ENCODE peak calls at places on chromosomes 6 and 20, in five cellular contexts. J, Q, P, U and T are unnamed samples.

GRCh38 chr20:11377761-11378160 is 539.9 kb upstream of the BTBD3 start:
- DNase-seq in J (no peak), Q (no peak), P (no peak), U (no peak), T (no peak)

GRCh38 chr6:104332407-104332806 is 527.3 kb downstream of the HACE1 start:
- DNase-seq in J (no peak), Q (no peak), P (no peak), U (no peak), T (no peak)

GRCh38 chr6:72798196-72798595 is 176.3 kb downstream of the KCNQ5 start:
- DNase-seq in J (no peak), Q (peak), P (no peak), U (peak), T (no peak)

GRCh38 chr6:44105146-44105545 is 22.1 kb downstream of the MRPL14 start:
- DNase-seq in J (no peak), Q (no peak), P (no peak), U (no peak), T (no peak)

GRCh38 chr6:151647871-151648639 is 154.2 kb downstream of the CCDC170 start:
- DNase-seq in J (no peak), Q (no peak), P (no peak), U (no peak), T (no peak)

GRCh38 chr6:79077680-79078056 is 386 bp downstream of the PHIP start:
- DNase-seq in J (no peak), Q (peak), P (peak), U (no peak), T (peak)

GRCh38 chr6:24824142-24824755 is 25.5 kb upstream of the ARMH2 start:
- DNase-seq in J (no peak), Q (no peak), P (no peak), U (peak), T (no peak)

GRCh38 chr6:165704001-165704748 is 41.1 kb upstream of the PDE10A start:
- DNase-seq in J (no peak), Q (no peak), P (no peak), U (peak), T (no peak)

GRCh38 chr20:54849741-54850140 is 374.3 kb downstream of the DOK5 start:
- DNase-seq in J (no peak), Q (no peak), P (no peak), U (no peak), T (no peak)

GRCh38 chr20:17419459-17419858 is 111.7 kb downstream of the BFSP1 start:
- DNase-seq in J (no peak), Q (no peak), P (no peak), U (no peak), T (no peak)

GRCh38 chr6:169854083-169854725 is 102.8 kb downstream of the ERMARD start:
- DNase-seq in J (no peak), Q (no peak), P (no peak), U (no peak), T (no peak)

GRCh38 chr6:21808551-21809181 is 215.1 kb downstream of the SOX4 start:
- DNase-seq in J (peak), Q (no peak), P (no peak), U (peak), T (no peak)

GRCh38 chr6:43771210-43771857 is 1.3 kb downstream of the VEGFA start:
- DNase-seq in J (peak), Q (peak), P (peak), U (peak), T (peak)

GRCh38 chr6:157535354-157536217 is 154.6 kb downstream of the ZDHHC14 start:
- DNase-seq in J (peak), Q (peak), P (no peak), U (peak), T (peak)

GRCh38 chr6:157670466-157671186 is 152.4 kb upstream of the SNX9 start:
- DNase-seq in J (peak), Q (no peak), P (no peak), U (peak), T (no peak)

GRCh38 chr6:33607784-33608161 is 13.3 kb upstream of the ITPR3 start:
- DNase-seq in J (no peak), Q (no peak), P (no peak), U (no peak), T (peak)

GRCh38 chr6:31814677-31815024 is 432 bp downstream of the HSPA1L start:
- DNase-seq in J (peak), Q (peak), P (peak), U (peak), T (peak)

GRCh38 chr6:169908403-169908933 is 157.0 kb downstream of the ERMARD start:
- DNase-seq in J (no peak), Q (no peak), P (no peak), U (no peak), T (no peak)

GRCh38 chr6:158894192-158894591 is 75.0 kb upstream of the EZR start:
- DNase-seq in J (peak), Q (peak), P (no peak), U (peak), T (no peak)

GRCh38 chr20:2986466-2986865 is 57.0 kb upstream of the GNRH2 start:
- DNase-seq in J (peak), Q (no peak), P (no peak), U (peak), T (no peak)

GRCh38 chr6:116139917-116140316 is 14.0 kb upstream of the COL10A1 start:
- DNase-seq in J (no peak), Q (no peak), P (no peak), U (no peak), T (no peak)

GRCh38 chr20:46246527-46246926 is 61.8 kb downstream of the CDH22 start:
- DNase-seq in J (no peak), Q (no peak), P (no peak), U (no peak), T (no peak)

GRCh38 chr20:2165871-2166270 is 64.2 kb downstream of the STK35 start:
- DNase-seq in J (no peak), Q (no peak), P (no peak), U (no peak), T (no peak)

GRCh38 chr6:150830409-150831165 is 34.9 kb upstream of the MTHFD1L start:
- DNase-seq in J (peak), Q (no peak), P (no peak), U (peak), T (no peak)

GRCh38 chr6:147022041-147022440 is 182.2 kb upstream of the STXBP5 start:
- DNase-seq in J (peak), Q (no peak), P (no peak), U (peak), T (no peak)

GRCh38 chr6:10577112-10577511 is 56.0 kb downstream of the GCNT2 start:
- DNase-seq in J (no peak), Q (no peak), P (no peak), U (no peak), T (no peak)
- TF ChIP-seq CTCF in J (no peak), Q (no peak), P (no peak), U (no peak), T (no peak)

GRCh38 chr20:43140719-43141118 is 49.0 kb downstream of the PTPRT start:
- DNase-seq in J (no peak), Q (no peak), P (no peak), U (no peak), T (no peak)

GRCh38 chr20:43138061-43138860 is 51.4 kb downstream of the PTPRT start:
- DNase-seq in J (no peak), Q (no peak), P (no peak), U (no peak), T (no peak)

DNA sequence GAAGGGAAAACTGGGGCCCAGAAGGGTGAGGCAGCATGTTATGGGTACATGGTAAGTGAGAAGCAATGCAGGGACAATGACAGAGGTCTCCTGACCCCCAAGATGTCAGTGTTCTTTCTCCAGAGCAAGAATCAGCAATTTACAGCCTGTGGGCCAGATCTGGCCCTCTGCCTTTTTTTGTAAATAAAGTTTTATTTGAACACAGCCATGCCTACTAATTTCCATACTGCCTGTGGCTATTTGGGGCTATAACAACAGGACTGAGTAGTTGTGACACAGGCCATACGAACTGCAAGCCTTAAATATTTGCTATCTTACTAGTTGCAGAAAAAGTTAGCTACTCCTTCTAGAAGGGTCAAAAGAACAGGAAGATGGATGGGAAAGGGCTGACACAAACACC is 52.5 kb downstream of the PTPRT start:
- DNase-seq in J (no peak), Q (no peak), P (no peak), U (no peak), T (no peak)
- TF ChIP-seq CTCF in J (no peak), Q (no peak), P (no peak), U (no peak), T (no peak)

GRCh38 chr6:36387440-36388303 is at the start of gene ETV7:
- DNase-seq in J (peak), Q (peak), P (peak), U (no peak), T (peak)
- TF ChIP-seq CTCF in J (no peak), Q (no peak), P (no peak), U (no peak), T (no peak)

GRCh38 chr20:20465259-20465658 is 97.4 kb downstream of the INSM1 start:
- DNase-seq in J (no peak), Q (no peak), P (no peak), U (peak), T (no peak)
- TF ChIP-seq CTCF in J (peak), Q (no peak), P (no peak), U (peak), T (peak)

GRCh38 chr6:109396319-109396718 is 14.1 kb upstream of the CD164 start:
- DNase-seq in J (no peak), Q (no peak), P (no peak), U (no peak), T (no peak)

GRCh38 chr6:109393882-109394281 is 11.6 kb upstream of the CD164 start:
- DNase-seq in J (no peak), Q (no peak), P (no peak), U (peak), T (no peak)

DNA sequence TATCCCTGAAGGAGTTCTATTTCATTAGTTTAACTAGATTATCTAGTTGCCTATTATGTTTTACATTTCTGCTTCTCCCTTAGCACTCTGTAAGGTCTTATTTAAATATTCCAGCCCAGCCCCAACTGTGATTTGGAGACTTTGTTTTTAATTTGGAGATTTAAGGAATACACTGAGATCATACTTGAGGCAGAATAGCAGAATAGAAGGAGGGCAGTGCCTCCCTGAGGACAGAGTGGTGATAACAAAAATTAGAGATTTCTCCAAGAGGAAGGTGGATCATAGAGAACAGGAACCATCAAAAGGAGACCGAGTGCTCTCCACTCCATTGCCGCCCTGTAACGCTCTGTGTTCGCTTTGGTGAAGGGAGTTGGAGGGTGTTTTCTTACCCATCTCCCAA is 14.8 kb upstream of the CD164 start:
- DNase-seq in J (peak), Q (no peak), P (no peak), U (peak), T (no peak)
- TF ChIP-seq CTCF in J (peak), Q (no peak), P (no peak), U (peak), T (peak)

GRCh38 chr6:99241905-99242534 is 107.5 kb downstream of the FAXC start:
- DNase-seq in J (peak), Q (peak), P (no peak), U (peak), T (peak)
- TF ChIP-seq CTCF in J (peak), Q (peak), P (peak), U (peak), T (peak)

GRCh38 chr20:25214416-25214770 is 18.9 kb downstream of the ENTPD6 start:
- DNase-seq in J (no peak), Q (no peak), P (no peak), U (no peak), T (no peak)
- TF ChIP-seq CTCF in J (no peak), Q (no peak), P (no peak), U (no peak), T (no peak)

GRCh38 chr6:110528051-110528929 is 51.9 kb upstream of the SLC22A16 start:
- DNase-seq in J (peak), Q (peak), P (no peak), U (peak), T (peak)

GRCh38 chr6:110528930-110529325 is 52.5 kb upstream of the SLC22A16 start:
- DNase-seq in J (no peak), Q (no peak), P (no peak), U (no peak), T (no peak)

GRCh38 chr6:110529907-110530306 is 53.5 kb upstream of the SLC22A16 start:
- DNase-seq in J (peak), Q (no peak), P (no peak), U (peak), T (no peak)

GRCh38 chr6:110530671-110531070 is 54.3 kb upstream of the SLC22A16 start:
- DNase-seq in J (no peak), Q (no peak), P (no peak), U (peak), T (no peak)

GRCh38 chr6:110529355-110529754 is 52.9 kb upstream of the SLC22A16 start:
- DNase-seq in J (peak), Q (no peak), P (no peak), U (peak), T (no peak)
- TF ChIP-seq CTCF in J (no peak), Q (no peak), P (no peak), U (no peak), T (no peak)

GRCh38 chr20:33630507-33630906 is 31.6 kb upstream of the C20orf144 start:
- DNase-seq in J (no peak), Q (no peak), P (no peak), U (no peak), T (no peak)

GRCh38 chr20:33626190-33626589 is 35.9 kb upstream of the C20orf144 start:
- DNase-seq in J (no peak), Q (no peak), P (no peak), U (no peak), T (no peak)

GRCh38 chr20:33629533-33629932 is 32.6 kb upstream of the C20orf144 start:
- DNase-seq in J (no peak), Q (no peak), P (no peak), U (no peak), T (no peak)

GRCh38 chr20:33627577-33628216 is 34.4 kb upstream of the C20orf144 start:
- DNase-seq in J (no peak), Q (no peak), P (no peak), U (no peak), T (no peak)

DNA sequence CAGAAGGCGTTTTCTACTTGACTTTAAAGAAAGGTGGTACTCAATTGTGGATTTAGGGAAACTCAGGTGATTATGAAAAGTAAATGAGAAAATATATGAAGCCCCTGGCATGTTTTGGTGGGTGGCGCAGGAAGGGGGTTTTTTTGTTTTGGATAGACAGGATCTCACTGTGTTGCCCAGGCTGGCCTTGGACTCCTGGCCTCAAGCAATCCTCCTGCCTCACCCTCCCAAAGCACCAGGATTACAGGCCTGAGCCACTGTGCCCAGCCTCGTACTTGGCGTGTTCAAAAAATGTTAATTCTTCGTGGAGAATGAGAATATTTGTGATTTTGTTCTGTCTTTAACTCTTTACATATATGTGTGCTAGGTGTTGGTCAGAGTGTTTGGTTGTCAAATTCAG is 32.1 kb upstream of the C20orf144 start:
- DNase-seq in J (no peak), Q (no peak), P (no peak), U (no peak), T (no peak)
- TF ChIP-seq CTCF in J (no peak), Q (no peak), P (no peak), U (no peak), T (no peak)